ENCODE peak calls at places on chromosomes 16 and 17, in nine cellular contexts. P, A, I, F, N, X, M, Q and K are unnamed samples. For H3K9me3, the result is how much of the 10 kb centered on the place peaks cover.

GRCh38 chr17:17280613-17281549 is at the start of gene COPS3:
- DNase-seq in P (peak), A (peak), I (peak), F (peak), N (peak), X (peak), M (peak), Q (peak), K (peak)

GRCh38 chr17:8822401-8823035 is 23.4 kb upstream of the MFSD6L start:
- DNase-seq in P (no peak), A (no peak), I (no peak), F (no peak), N (no peak), X (no peak), M (no peak), Q (no peak), K (no peak)

GRCh38 chr16:65576631-65577030 is 454.8 kb upstream of the CDH11 start:
- DNase-seq in P (no peak), A (no peak), I (no peak), F (no peak), N (peak), X (no peak), M (no peak), Q (no peak), K (no peak)

GRCh38 chr16:84973226-84973625 is 38.1 kb downstream of the ZDHHC7 start:
- DNase-seq in P (no peak), A (no peak), I (peak), F (no peak), N (no peak), X (no peak), M (no peak), Q (no peak), K (no peak)

GRCh38 chr17:79940381-79941087 is 95.1 kb downstream of the TBC1D16 start:
- DNase-seq in P (no peak), A (no peak), I (no peak), F (no peak), N (no peak), X (no peak), M (peak), Q (no peak), K (no peak)

GRCh38 chr17:49132699-49133364 is at the start of gene B4GALNT2:
- DNase-seq in P (no peak), A (peak), I (peak), F (peak), N (peak), X (peak), M (no peak), Q (peak), K (no peak)

GRCh38 chr17:78738245-78738644 is 43.8 kb downstream of the CYTH1 start:
- DNase-seq in P (no peak), A (no peak), I (no peak), F (no peak), N (no peak), X (no peak), M (no peak), Q (no peak), K (no peak)

GRCh38 chr16:66714659-66715307 is 18.2 kb upstream of the CMTM4 start:
- DNase-seq in P (no peak), A (no peak), I (no peak), F (no peak), N (no peak), X (no peak), M (no peak), Q (no peak), K (no peak)

GRCh38 chr17:38705803-38706624 is 941 bp downstream of the MLLT6 start:
- DNase-seq in P (no peak), A (peak), I (peak), F (peak), N (peak), X (no peak), M (peak), Q (no peak), K (no peak)

GRCh38 chr17:59888145-59888750 is 4.5 kb downstream of the TUBD1 start:
- DNase-seq in P (no peak), A (no peak), I (no peak), F (no peak), N (no peak), X (no peak), M (no peak), Q (no peak), K (no peak)

DNA sequence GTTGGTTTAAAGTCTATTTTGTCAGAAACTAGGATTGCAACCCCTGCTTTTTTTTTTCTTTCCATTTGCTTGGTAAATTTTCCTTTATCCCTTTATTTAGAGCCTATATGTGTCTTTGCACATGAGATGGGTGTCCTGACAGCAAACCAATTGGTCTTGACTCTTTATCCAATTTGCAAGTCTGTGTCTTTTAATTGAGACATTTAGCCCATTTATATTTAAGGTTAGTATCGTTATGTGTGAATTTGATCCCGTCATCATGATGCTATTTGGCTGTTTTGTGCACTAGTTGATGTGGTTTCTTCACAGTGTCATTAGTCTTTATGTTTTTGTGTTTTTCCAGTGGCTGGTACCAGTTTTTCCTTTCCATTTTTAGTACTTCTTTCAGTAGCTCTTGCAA is 127.7 kb upstream of the ZNF267 start:
- DNase-seq in P (no peak), A (no peak), I (no peak), F (no peak), N (no peak), X (no peak), M (no peak), Q (no peak), K (no peak)
- H3K9me3 ChIP-seq in P (under half), A (under half), I (under half), F (half or more), N (under half), X (under half), M (under half), Q (under half), K (under half)

GRCh38 chr16:74841469-74841868 is 66.8 kb upstream of the FA2H start:
- DNase-seq in P (no peak), A (no peak), I (no peak), F (no peak), N (no peak), X (no peak), M (no peak), Q (no peak), K (no peak)

GRCh38 chr16:74842413-74842812 is 67.8 kb upstream of the FA2H start:
- DNase-seq in P (no peak), A (no peak), I (no peak), F (no peak), N (no peak), X (no peak), M (no peak), Q (no peak), K (no peak)

GRCh38 chr16:74844041-74844826 is 69.6 kb upstream of the FA2H start:
- DNase-seq in P (no peak), A (no peak), I (peak), F (no peak), N (no peak), X (no peak), M (no peak), Q (no peak), K (no peak)

GRCh38 chr16:74846714-74847113 is 72.1 kb upstream of the FA2H start:
- DNase-seq in P (no peak), A (no peak), I (no peak), F (no peak), N (no peak), X (no peak), M (no peak), Q (no peak), K (no peak)

DNA sequence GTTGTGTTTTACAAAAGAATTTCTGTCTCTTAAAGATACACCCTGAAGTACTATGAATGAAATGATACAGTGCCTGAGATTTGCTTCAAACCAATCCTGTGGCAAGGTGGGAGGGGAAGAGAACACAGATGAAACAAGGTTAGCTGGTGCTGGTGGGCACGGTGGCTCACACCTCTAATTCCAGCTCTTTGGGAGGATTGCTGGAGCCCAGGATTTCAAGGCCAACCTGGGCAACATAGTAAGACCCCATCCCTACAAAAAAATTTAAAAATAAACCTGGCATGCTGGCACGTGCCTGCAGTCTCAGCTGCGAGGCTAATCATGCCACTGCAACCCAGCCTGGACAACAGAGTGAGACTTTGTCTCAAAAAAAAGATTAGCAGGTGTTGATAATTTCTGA is 67.3 kb upstream of the FA2H start:
- DNase-seq in P (no peak), A (no peak), I (no peak), F (no peak), N (no peak), X (no peak), M (no peak), Q (no peak), K (no peak)
- H3K9me3 ChIP-seq in P (under half), A (under half), I (under half), F (under half), N (under half), X (under half), M (under half), Q (under half), K (under half)

GRCh38 chr17:81905993-81906392 is 4.0 kb downstream of the NPB start:
- DNase-seq in P (no peak), A (no peak), I (no peak), F (no peak), N (no peak), X (no peak), M (no peak), Q (no peak), K (no peak)

GRCh38 chr17:81903896-81904599 is 2.0 kb downstream of the NPB start:
- DNase-seq in P (no peak), A (no peak), I (no peak), F (no peak), N (no peak), X (no peak), M (no peak), Q (no peak), K (no peak)

GRCh38 chr17:81905424-81905875 is 3.4 kb downstream of the NPB start:
- DNase-seq in P (no peak), A (no peak), I (no peak), F (no peak), N (no peak), X (no peak), M (no peak), Q (no peak), K (no peak)

GRCh38 chr17:81903415-81903831 is 1.4 kb downstream of the NPB start:
- DNase-seq in P (no peak), A (no peak), I (no peak), F (no peak), N (no peak), X (no peak), M (no peak), Q (no peak), K (no peak)

GRCh38 chr17:81904600-81905423 is 2.8 kb downstream of the NPB start:
- DNase-seq in P (no peak), A (no peak), I (no peak), F (no peak), N (no peak), X (no peak), M (no peak), Q (no peak), K (no peak)
- H3K9me3 ChIP-seq in P (under half), A (under half), I (under half), F (under half), N (under half), X (under half), M (under half), Q (under half), K (under half)

GRCh38 chr16:35733971-35734702 is 2274.7 kb downstream of the TP53TG3F start:
- DNase-seq in P (no peak), A (no peak), I (no peak), F (no peak), N (no peak), X (peak), M (no peak), Q (no peak), K (no peak)
- H3K9me3 ChIP-seq in P (under half), A (under half), I (under half), F (under half), N (half or more), X (under half), M (under half), Q (under half), K (under half)

GRCh38 chr17:82948957-82949356 is 109.1 kb upstream of the ZNF750 start:
- DNase-seq in P (no peak), A (no peak), I (no peak), F (no peak), N (no peak), X (no peak), M (no peak), Q (no peak), K (no peak)

GRCh38 chr17:82949361-82949760 is 109.5 kb upstream of the ZNF750 start:
- DNase-seq in P (no peak), A (no peak), I (no peak), F (no peak), N (no peak), X (no peak), M (peak), Q (no peak), K (no peak)

GRCh38 chr17:82946081-82946480 is 106.3 kb upstream of the ZNF750 start:
- DNase-seq in P (no peak), A (no peak), I (no peak), F (no peak), N (no peak), X (no peak), M (no peak), Q (no peak), K (no peak)

GRCh38 chr17:82948081-82948511 is 108.3 kb upstream of the ZNF750 start:
- DNase-seq in P (no peak), A (no peak), I (no peak), F (no peak), N (no peak), X (peak), M (no peak), Q (no peak), K (no peak)

GRCh38 chr17:82947051-82947991 is 107.5 kb upstream of the ZNF750 start:
- DNase-seq in P (no peak), A (no peak), I (no peak), F (no peak), N (no peak), X (no peak), M (no peak), Q (no peak), K (no peak)
- H3K9me3 ChIP-seq in P (half or more), A (under half), I (under half), F (half or more), N (half or more), X (under half), M (under half), Q (under half), K (under half)

GRCh38 chr16:35751191-35751941 is 2292.0 kb downstream of the TP53TG3F start:
- DNase-seq in P (no peak), A (no peak), I (no peak), F (no peak), N (no peak), X (no peak), M (no peak), Q (no peak), K (no peak)
- H3K9me3 ChIP-seq in P (half or more), A (under half), I (under half), F (under half), N (half or more), X (under half), M (under half), Q (under half), K (under half)

GRCh38 chr17:22671110-22671509 is 978.8 kb downstream of the KCNJ18 start:
- DNase-seq in P (no peak), A (no peak), I (no peak), F (no peak), N (no peak), X (no peak), M (no peak), Q (no peak), K (no peak)
- H3K9me3 ChIP-seq in P (under half), A (under half), I (under half), F (under half), N (half or more), X (under half), M (under half), Q (under half), K (under half)